ENCODE peak calls at places on chromosome 9, in four cellular contexts. H is left cardiac atrium, E is LoVo, X is C1 segment of cervical spinal cord. O is an unnamed sample.

GRCh38 chr9:125902224-125902623 is 155.1 kb downstream of the PBX3 start:
- DNase-seq in H (no peak), E (no peak), X (no peak), O (no peak)

GRCh38 chr9:123697686-123698085 is 232.2 kb downstream of the DENND1A start:
- DNase-seq in H (no peak), E (no peak), X (no peak), O (no peak)

GRCh38 chr9:121029469-121029868 is 20.6 kb downstream of the C5 start:
- DNase-seq in H (no peak), E (no peak), X (no peak), O (no peak)

GRCh38 chr9:79667716-79668458 is 96.1 kb downstream of the TLE4 start:
- DNase-seq in H (no peak), E (no peak), X (no peak), O (no peak)

GRCh38 chr9:113901196-113901818 is 25.2 kb downstream of the ZNF618 start:
- DNase-seq in H (peak), E (no peak), X (no peak), O (no peak)

GRCh38 chr9:132903574-132904495 is 25.1 kb downstream of the SPACA9 start:
- DNase-seq in H (no peak), E (no peak), X (no peak), O (no peak)

GRCh38 chr9:110900917-110901316 is 137.4 kb downstream of the LPAR1 start:
- DNase-seq in H (no peak), E (no peak), X (no peak), O (no peak)

GRCh38 chr9:84170521-84171141 is 169.9 kb downstream of the SLC28A3 start:
- DNase-seq in H (peak), E (no peak), X (no peak), O (peak)

GRCh38 chr9:125585503-125586172 is 121.4 kb downstream of the MAPKAP1 start:
- DNase-seq in H (no peak), E (no peak), X (no peak), O (no peak)

GRCh38 chr9:120913673-120914266 is 12.8 kb downstream of the TRAF1 start:
- DNase-seq in H (no peak), E (no peak), X (no peak), O (no peak)

GRCh38 chr9:138022121-138022741 is 144.6 kb downstream of the CACNA1B start:
- DNase-seq in H (no peak), E (no peak), X (no peak), O (no peak)

GRCh38 chr9:110006657-110007056 is 201.3 kb downstream of the C9orf152 start:
- DNase-seq in H (no peak), E (no peak), X (no peak), O (no peak)

GRCh38 chr9:82538634-82539033 is 524.3 kb downstream of the RASEF start:
- DNase-seq in H (no peak), E (no peak), X (no peak), O (no peak)

GRCh38 chr9:127545196-127546124 is 66.6 kb upstream of the STXBP1 start:
- DNase-seq in H (no peak), E (peak), X (peak), O (peak)

O was measured in fibroblast of villous mesenchyme.